ENCODE peak calls at places on chromosomes 6 and 20, in five cellular contexts. One of them, this sample, is unnamed.

GRCh38 chr6:119020597-119021561 is 57.6 kb downstream of the FAM184A start:
- DNase-seq in CD8-positive, alpha-beta memory T cell: no peak
- DNase-seq in spleen: no peak
- DNase-seq in choroid plexus epithelial cell: no peak
- DNase-seq in Peyer's patch: no peak
- DNase-seq in this sample: peak

GRCh38 chr6:53892707-53893106 is 97.9 kb downstream of the LRRC1 start:
- DNase-seq in CD8-positive, alpha-beta memory T cell: no peak
- DNase-seq in choroid plexus epithelial cell: no peak
- DNase-seq in spleen: no peak
- DNase-seq in Peyer's patch: no peak
- DNase-seq in this sample: no peak

GRCh38 chr6:90364291-90364690 is 67.6 kb upstream of the BACH2 start:
- DNase-seq in CD8-positive, alpha-beta memory T cell: no peak
- DNase-seq in spleen: no peak
- DNase-seq in choroid plexus epithelial cell: no peak
- DNase-seq in Peyer's patch: no peak
- DNase-seq in this sample: no peak

GRCh38 chr20:31473331-31474096 is 1.4 kb downstream of the DEFB124 start:
- DNase-seq in CD8-positive, alpha-beta memory T cell: no peak
- DNase-seq in Peyer's patch: no peak
- DNase-seq in spleen: no peak
- DNase-seq in choroid plexus epithelial cell: peak
- DNase-seq in this sample: no peak

GRCh38 chr20:2822073-2822472 is 5.9 kb downstream of the TMEM239 start:
- DNase-seq in choroid plexus epithelial cell: peak
- DNase-seq in spleen: no peak
- DNase-seq in Peyer's patch: no peak
- DNase-seq in CD8-positive, alpha-beta memory T cell: peak
- DNase-seq in this sample: peak

GRCh38 chr20:61785567-61785816 is 280.2 kb downstream of the TAF4 start:
- DNase-seq in CD8-positive, alpha-beta memory T cell: no peak
- DNase-seq in Peyer's patch: no peak
- DNase-seq in choroid plexus epithelial cell: no peak
- DNase-seq in spleen: no peak
- DNase-seq in this sample: no peak

GRCh38 chr6:7468382-7469081 is 72.9 kb upstream of the DSP start:
- DNase-seq in choroid plexus epithelial cell: peak
- DNase-seq in Peyer's patch: no peak
- DNase-seq in spleen: no peak
- DNase-seq in CD8-positive, alpha-beta memory T cell: no peak
- DNase-seq in this sample: peak

GRCh38 chr6:55665224-55665587 is 86.2 kb upstream of the HMGCLL1 start:
- DNase-seq in choroid plexus epithelial cell: no peak
- DNase-seq in CD8-positive, alpha-beta memory T cell: no peak
- DNase-seq in spleen: no peak
- DNase-seq in Peyer's patch: no peak
- DNase-seq in this sample: no peak

GRCh38 chr6:134730013-134730412 is 219.9 kb downstream of the ALDH8A1 start:
- DNase-seq in Peyer's patch: no peak
- DNase-seq in spleen: no peak
- DNase-seq in CD8-positive, alpha-beta memory T cell: no peak
- DNase-seq in choroid plexus epithelial cell: no peak
- DNase-seq in this sample: no peak

GRCh38 chr6:38141045-38141444 is 321.5 kb downstream of the ZFAND3 start:
- DNase-seq in choroid plexus epithelial cell: no peak
- DNase-seq in Peyer's patch: no peak
- DNase-seq in CD8-positive, alpha-beta memory T cell: no peak
- DNase-seq in spleen: no peak
- DNase-seq in this sample: no peak

GRCh38 chr20:49482621-49483017 is at the start of gene KCNB1:
- DNase-seq in spleen: no peak
- DNase-seq in Peyer's patch: peak
- DNase-seq in CD8-positive, alpha-beta memory T cell: peak
- DNase-seq in choroid plexus epithelial cell: peak
- DNase-seq in this sample: no peak
- H3K4me3 ChIP-seq in spleen: peak
- H3K4me3 ChIP-seq in Peyer's patch: no peak
- H3K4me3 ChIP-seq in CD8-positive, alpha-beta memory T cell: no peak
- H3K4me3 ChIP-seq in choroid plexus epithelial cell: no peak
- H3K4me3 ChIP-seq in this sample: no peak

GRCh38 chr6:63351995-63352586 is 32.3 kb upstream of the LGSN start:
- DNase-seq in spleen: no peak
- DNase-seq in Peyer's patch: no peak
- DNase-seq in choroid plexus epithelial cell: peak
- DNase-seq in CD8-positive, alpha-beta memory T cell: no peak
- DNase-seq in this sample: peak

GRCh38 chr6:63349401-63349800 is 29.6 kb upstream of the LGSN start:
- DNase-seq in Peyer's patch: no peak
- DNase-seq in spleen: no peak
- DNase-seq in choroid plexus epithelial cell: no peak
- DNase-seq in CD8-positive, alpha-beta memory T cell: no peak
- DNase-seq in this sample: no peak

GRCh38 chr6:63353282-63353630 is 33.5 kb upstream of the LGSN start:
- DNase-seq in CD8-positive, alpha-beta memory T cell: no peak
- DNase-seq in Peyer's patch: no peak
- DNase-seq in spleen: no peak
- DNase-seq in choroid plexus epithelial cell: no peak
- DNase-seq in this sample: no peak

GRCh38 chr6:63355632-63356031 is 35.8 kb upstream of the LGSN start:
- DNase-seq in CD8-positive, alpha-beta memory T cell: no peak
- DNase-seq in Peyer's patch: no peak
- DNase-seq in choroid plexus epithelial cell: no peak
- DNase-seq in spleen: no peak
- DNase-seq in this sample: no peak

DNA sequence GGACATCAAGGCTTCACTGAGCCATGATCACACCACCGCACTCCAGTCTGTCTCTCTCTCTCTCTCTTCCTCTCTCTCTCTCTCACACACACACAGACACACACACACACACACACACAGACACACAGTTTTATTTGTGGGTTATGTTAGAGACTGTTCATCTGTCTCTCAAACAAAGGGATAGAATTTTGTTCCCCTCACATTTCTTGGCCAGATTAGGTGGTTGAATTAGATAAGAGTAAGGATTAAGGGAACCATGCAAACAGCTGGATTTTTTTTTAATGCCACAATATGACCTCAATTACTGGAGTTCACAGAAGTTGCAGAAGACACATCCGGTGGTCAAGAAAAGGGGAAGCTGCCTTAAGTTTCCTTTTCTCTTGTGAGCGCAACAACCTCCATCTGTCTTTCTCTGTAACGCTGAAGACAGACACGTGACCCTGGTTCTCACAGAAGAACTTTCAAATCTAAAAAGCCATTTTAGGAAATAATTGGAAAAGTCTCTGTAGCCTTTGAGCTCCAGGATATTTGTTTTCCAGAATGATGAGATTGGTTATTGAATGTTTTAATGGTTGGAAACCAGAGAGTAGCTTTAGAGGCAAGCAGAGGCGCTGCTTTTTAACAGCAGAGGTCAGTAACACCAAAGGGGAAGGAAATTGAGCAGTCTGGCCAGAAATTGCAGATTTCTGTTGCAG is 33.0 kb upstream of the LGSN start:
- DNase-seq in spleen: no peak
- DNase-seq in choroid plexus epithelial cell: peak
- DNase-seq in Peyer's patch: no peak
- DNase-seq in CD8-positive, alpha-beta memory T cell: no peak
- DNase-seq in this sample: no peak
- H3K4me3 ChIP-seq in spleen: peak
- H3K4me3 ChIP-seq in choroid plexus epithelial cell: peak
- H3K4me3 ChIP-seq in Peyer's patch: peak
- H3K4me3 ChIP-seq in CD8-positive, alpha-beta memory T cell: no peak
- H3K4me3 ChIP-seq in this sample: no peak

GRCh38 chr6:156256161-156256560 is 521.0 kb upstream of the ARID1B start:
- DNase-seq in spleen: no peak
- DNase-seq in Peyer's patch: no peak
- DNase-seq in CD8-positive, alpha-beta memory T cell: no peak
- DNase-seq in choroid plexus epithelial cell: no peak
- DNase-seq in this sample: no peak

GRCh38 chr6:156262014-156262413 is 515.2 kb upstream of the ARID1B start:
- DNase-seq in Peyer's patch: no peak
- DNase-seq in choroid plexus epithelial cell: no peak
- DNase-seq in spleen: no peak
- DNase-seq in CD8-positive, alpha-beta memory T cell: no peak
- DNase-seq in this sample: no peak

GRCh38 chr6:156260792-156261191 is 516.4 kb upstream of the ARID1B start:
- DNase-seq in spleen: no peak
- DNase-seq in choroid plexus epithelial cell: no peak
- DNase-seq in Peyer's patch: no peak
- DNase-seq in CD8-positive, alpha-beta memory T cell: no peak
- DNase-seq in this sample: no peak

GRCh38 chr6:156258981-156259380 is 518.2 kb upstream of the ARID1B start:
- DNase-seq in CD8-positive, alpha-beta memory T cell: no peak
- DNase-seq in choroid plexus epithelial cell: no peak
- DNase-seq in Peyer's patch: no peak
- DNase-seq in spleen: no peak
- DNase-seq in this sample: no peak
- H3K4me3 ChIP-seq in CD8-positive, alpha-beta memory T cell: no peak
- H3K4me3 ChIP-seq in choroid plexus epithelial cell: no peak
- H3K4me3 ChIP-seq in Peyer's patch: no peak
- H3K4me3 ChIP-seq in spleen: no peak
- H3K4me3 ChIP-seq in this sample: no peak

DNA sequence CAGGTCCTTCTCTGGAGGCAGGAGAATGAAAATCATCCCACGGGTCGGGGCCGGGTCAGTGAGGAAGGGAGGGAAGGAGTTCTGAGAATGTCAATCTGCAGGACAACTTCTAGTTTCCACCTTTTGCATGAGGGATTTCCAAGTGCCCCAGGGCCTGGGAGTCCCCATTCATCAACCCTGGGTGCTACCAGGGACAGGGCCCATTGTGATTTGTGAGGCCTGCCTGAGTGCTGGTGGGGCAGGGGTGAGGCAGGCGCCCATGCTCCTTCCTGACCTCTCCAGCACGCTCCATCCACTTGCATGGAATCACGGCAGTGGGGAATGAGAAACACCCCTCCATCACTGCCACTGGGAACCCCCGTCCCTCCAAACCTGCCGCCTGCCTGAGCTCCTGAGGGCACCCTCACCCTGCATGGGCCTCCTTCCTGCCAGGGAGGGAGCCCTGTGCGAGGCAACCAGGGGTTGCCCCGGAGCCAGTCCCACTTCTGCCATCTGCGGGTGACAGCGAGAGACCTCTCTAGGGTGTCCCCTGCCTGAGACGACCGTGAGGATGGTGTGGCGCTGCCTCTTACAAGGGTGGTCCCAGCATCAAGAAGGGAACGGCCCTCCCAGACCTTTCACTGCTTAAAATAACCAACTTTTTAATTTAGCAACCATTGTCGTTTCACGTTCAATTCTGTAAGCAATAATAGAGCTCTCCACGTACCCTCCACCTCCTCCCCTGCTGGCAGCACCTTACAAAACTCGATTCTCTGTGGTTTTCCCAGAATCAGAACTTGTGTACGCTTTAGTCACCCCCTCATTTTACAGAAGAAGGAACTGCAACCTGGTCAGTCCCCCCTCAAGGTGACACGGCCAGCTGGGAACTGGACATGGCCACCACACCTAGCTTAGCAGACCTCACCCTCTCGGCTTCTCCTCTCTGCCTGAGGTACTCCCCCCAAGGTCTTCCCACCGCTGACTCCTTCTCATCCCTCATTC is 28.6 kb downstream of the PMEPA1 start:
- DNase-seq in Peyer's patch: no peak
- DNase-seq in CD8-positive, alpha-beta memory T cell: peak
- DNase-seq in choroid plexus epithelial cell: no peak
- DNase-seq in spleen: peak
- DNase-seq in this sample: peak
- H3K4me3 ChIP-seq in Peyer's patch: no peak
- H3K4me3 ChIP-seq in CD8-positive, alpha-beta memory T cell: no peak
- H3K4me3 ChIP-seq in choroid plexus epithelial cell: no peak
- H3K4me3 ChIP-seq in spleen: no peak
- H3K4me3 ChIP-seq in this sample: peak

GRCh38 chr20:19887566-19888268 is 129.4 kb upstream of the NAA20 start:
- DNase-seq in CD8-positive, alpha-beta memory T cell: no peak
- DNase-seq in choroid plexus epithelial cell: no peak
- DNase-seq in spleen: no peak
- DNase-seq in Peyer's patch: no peak
- DNase-seq in this sample: no peak

GRCh38 chr20:19888269-19888669 is 128.9 kb upstream of the NAA20 start:
- DNase-seq in spleen: no peak
- DNase-seq in Peyer's patch: peak
- DNase-seq in choroid plexus epithelial cell: no peak
- DNase-seq in CD8-positive, alpha-beta memory T cell: no peak
- DNase-seq in this sample: no peak

GRCh38 chr20:19886666-19887288 is 128.7 kb downstream of the RIN2 start:
- DNase-seq in Peyer's patch: peak
- DNase-seq in choroid plexus epithelial cell: peak
- DNase-seq in spleen: no peak
- DNase-seq in CD8-positive, alpha-beta memory T cell: no peak
- DNase-seq in this sample: no peak

GRCh38 chr20:19890358-19891117 is 126.6 kb upstream of the NAA20 start:
- DNase-seq in CD8-positive, alpha-beta memory T cell: no peak
- DNase-seq in choroid plexus epithelial cell: no peak
- DNase-seq in spleen: no peak
- DNase-seq in Peyer's patch: no peak
- DNase-seq in this sample: no peak

DNA sequence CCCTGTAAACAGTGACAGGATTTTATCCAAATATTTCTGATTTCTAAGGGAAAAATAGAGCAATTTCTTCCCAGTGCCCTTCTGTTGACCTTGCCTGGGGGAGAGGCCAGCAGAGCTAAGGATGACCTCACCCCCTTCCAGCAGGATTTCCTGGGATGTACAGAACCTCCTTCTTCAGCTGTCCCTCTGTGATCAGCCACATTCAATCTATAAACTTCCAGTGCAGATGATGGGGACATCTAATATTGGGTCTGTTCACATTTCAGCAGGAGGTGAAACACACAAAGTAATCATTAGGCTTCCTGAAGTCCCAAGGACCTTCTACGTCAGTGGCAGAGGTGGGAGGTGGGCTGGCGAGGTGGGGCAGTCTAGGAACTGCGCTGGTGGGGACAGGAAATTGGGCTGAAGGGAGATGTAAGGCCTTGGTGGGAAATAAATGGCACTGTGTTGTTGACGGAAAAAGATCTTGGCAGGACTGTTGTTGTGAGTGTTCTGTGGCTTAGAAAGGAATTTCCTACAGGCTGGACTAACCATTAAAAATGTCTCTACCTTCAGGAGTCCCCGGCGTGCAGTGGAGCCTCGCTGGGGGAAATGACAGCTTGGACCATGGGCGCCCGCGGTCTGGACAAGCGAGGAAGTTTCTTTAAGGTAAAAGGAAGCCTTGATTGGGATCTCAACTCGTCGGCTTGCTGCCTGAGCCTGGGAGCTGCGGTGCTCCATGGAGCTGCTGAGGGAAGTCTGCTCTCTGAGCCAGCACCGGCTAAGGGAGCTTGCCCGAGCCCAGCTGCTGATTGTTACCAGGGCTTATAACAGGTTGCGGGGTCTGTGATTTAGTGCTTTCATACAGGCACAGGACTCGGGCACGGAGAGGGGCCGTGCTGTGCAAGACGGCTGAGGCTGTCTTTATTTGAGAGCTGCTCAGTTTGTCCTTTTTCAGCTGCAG is 127.9 kb upstream of the NAA20 start:
- DNase-seq in Peyer's patch: peak
- DNase-seq in CD8-positive, alpha-beta memory T cell: no peak
- DNase-seq in spleen: peak
- DNase-seq in choroid plexus epithelial cell: peak
- DNase-seq in this sample: no peak
- H3K4me3 ChIP-seq in Peyer's patch: no peak
- H3K4me3 ChIP-seq in CD8-positive, alpha-beta memory T cell: no peak
- H3K4me3 ChIP-seq in spleen: peak
- H3K4me3 ChIP-seq in choroid plexus epithelial cell: peak
- H3K4me3 ChIP-seq in this sample: no peak

This sample was measured in Jurkat, Clone E6-1.